ENCODE peak calls at places on chromosome 1, in five cellular contexts. E is Right ventricle myocardium superior, D is GM13976, X is germinal center, C is tibial nerve. F is an unnamed sample.

GRCh38 chr1:226627924-226628623 is 79.5 kb downstream of the STUM start:
- DNase-seq in E (peak), D (no peak), X (no peak), C (no peak), F (no peak)

GRCh38 chr1:226921504-226921903 is 18.6 kb upstream of the COQ8A start:
- DNase-seq in E (no peak), D (no peak), X (no peak), C (no peak), F (no peak)

GRCh38 chr1:172561252-172561651 is 28.3 kb downstream of the SUCO start:
- DNase-seq in E (no peak), D (no peak), X (no peak), C (no peak), F (no peak)

GRCh38 chr1:67261646-67262045 is 46.0 kb upstream of the IL12RB2 start:
- DNase-seq in E (no peak), D (no peak), X (no peak), C (no peak), F (no peak)

GRCh38 chr1:100187912-100188311 is 9.9 kb upstream of the LRRC39 start:
- DNase-seq in E (peak), D (no peak), X (no peak), C (no peak), F (no peak)

GRCh38 chr1:3186526-3186921 is 117.5 kb downstream of the PRDM16 start:
- DNase-seq in E (peak), D (no peak), X (no peak), C (peak), F (peak)

GRCh38 chr1:185895208-185895900 is 161.2 kb downstream of the HMCN1 start:
- DNase-seq in E (no peak), D (no peak), X (no peak), C (no peak), F (no peak)

GRCh38 chr1:205229399-205229861 is 1.7 kb downstream of the TMCC2 start:
- DNase-seq in E (no peak), D (peak), X (peak), C (no peak), F (no peak)

GRCh38 chr1:67939176-67939751 is 106.0 kb upstream of the GNG12 start:
- DNase-seq in E (no peak), D (no peak), X (no peak), C (no peak), F (no peak)

GRCh38 chr1:161242313-161242712 is 4.3 kb upstream of the NR1I3 start:
- DNase-seq in E (no peak), D (no peak), X (no peak), C (no peak), F (no peak)

GRCh38 chr1:22749919-22750670 is 39.5 kb downstream of the EPHB2 start:
- DNase-seq in E (no peak), D (no peak), X (no peak), C (no peak), F (peak)

GRCh38 chr1:244730153-244730933 is 77.4 kb downstream of the DESI2 start:
- DNase-seq in E (peak), D (peak), X (peak), C (no peak), F (no peak)

GRCh38 chr1:64569376-64569775 is 99.4 kb downstream of the CACHD1 start:
- DNase-seq in E (no peak), D (no peak), X (no peak), C (no peak), F (no peak)

GRCh38 chr1:109760581-109761226 is 3.0 kb downstream of the EPS8L3 start:
- DNase-seq in E (no peak), D (no peak), X (no peak), C (no peak), F (no peak)

GRCh38 chr1:147384805-147385204 is 142.3 kb downstream of the CHD1L start:
- DNase-seq in E (no peak), D (no peak), X (no peak), C (no peak), F (no peak)

GRCh38 chr1:225711236-225711937 is 58.5 kb upstream of the ENAH start:
- DNase-seq in E (no peak), D (no peak), X (no peak), C (no peak), F (no peak)

GRCh38 chr1:91604632-91605031 is 104.0 kb downstream of the CDC7 start:
- DNase-seq in E (no peak), D (no peak), X (no peak), C (no peak), F (no peak)

GRCh38 chr1:245086389-245086969 is 68.3 kb upstream of the KIF26B start:
- DNase-seq in E (no peak), D (no peak), X (no peak), C (no peak), F (no peak)